ENCODE peak calls at places on chromosomes 12 and 14, in four cellular contexts. X, T, L and O are unnamed samples.

GRCh38 chr12:120649442-120650248 is 9.2 kb downstream of the CABP1 start:
- DNase-seq in X (no peak), T (no peak), L (peak; percentile 58), O (no peak)

GRCh38 chr14:105447651-105448640 is 26.7 kb upstream of the CRIP2 start:
- DNase-seq in X (no peak), T (no peak), L (no peak), O (no peak)

GRCh38 chr14:97266653-97267052 is 469.5 kb downstream of the VRK1 start:
- DNase-seq in X (no peak), T (no peak), L (peak; percentile 65), O (no peak)

GRCh38 chr12:120361506-120362208 is 7.3 kb downstream of the MSI1 start:
- DNase-seq in X (peak; percentile 69), T (no peak), L (peak; percentile 99), O (peak; percentile 40)

GRCh38 chr14:59189281-59189821 is 884 bp downstream of the DAAM1 start:
- DNase-seq in X (no peak), T (peak; percentile 7), L (peak; percentile 64), O (peak; percentile 71)

GRCh38 chr12:96208801-96209534 is 14.8 kb downstream of the ELK3 start:
- DNase-seq in X (no peak), T (no peak), L (peak; percentile 50), O (no peak)

GRCh38 chr12:3273409-3273853 is 196.3 kb downstream of the TSPAN9 start:
- DNase-seq in X (no peak), T (peak; percentile 44), L (no peak), O (no peak)

GRCh38 chr12:1115471-1116242 is 124.6 kb downstream of the ERC1 start:
- DNase-seq in X (no peak), T (peak; percentile 31), L (no peak), O (no peak)

GRCh38 chr14:72611506-72611905 is 282.4 kb downstream of the DPF3 start:
- DNase-seq in X (no peak), T (no peak), L (no peak), O (no peak)

GRCh38 chr14:103568952-103569351 is 6.2 kb downstream of the COA8 start:
- DNase-seq in X (no peak), T (no peak), L (peak; percentile 98), O (no peak)